ENCODE peak calls at places on chromosomes 3 and 15, in four cellular contexts. One of them, this sample, is unnamed.

GRCh38 chr3:156171517-156172267 is 51.3 kb downstream of the KCNAB1 start:
- DNase-seq in BJ: no peak
- DNase-seq in tibial artery: no peak
- DNase-seq in CD4-positive, alpha-beta memory T cell: no peak
- DNase-seq in this sample: no peak

GRCh38 chr15:50265620-50266019 is at the start of gene HDC:
- DNase-seq in BJ: no peak
- DNase-seq in tibial artery: no peak
- DNase-seq in CD4-positive, alpha-beta memory T cell: no peak
- DNase-seq in this sample: no peak

GRCh38 chr15:69491051-69491505 is 38.5 kb downstream of the RPLP1 start:
- DNase-seq in BJ: no peak
- DNase-seq in tibial artery: peak
- DNase-seq in CD4-positive, alpha-beta memory T cell: no peak
- DNase-seq in this sample: no peak

GRCh38 chr3:39707314-39707909 is 102.0 kb upstream of the MYRIP start:
- DNase-seq in BJ: no peak
- DNase-seq in tibial artery: no peak
- DNase-seq in CD4-positive, alpha-beta memory T cell: peak
- DNase-seq in this sample: peak

GRCh38 chr15:77645602-77646001 is 12.9 kb upstream of the LINGO1 start:
- DNase-seq in BJ: no peak
- DNase-seq in tibial artery: no peak
- DNase-seq in CD4-positive, alpha-beta memory T cell: no peak
- DNase-seq in this sample: no peak

GRCh38 chr3:167729591-167729990 is 5.1 kb downstream of the PDCD10 start:
- DNase-seq in BJ: no peak
- DNase-seq in tibial artery: no peak
- DNase-seq in CD4-positive, alpha-beta memory T cell: no peak
- DNase-seq in this sample: no peak

GRCh38 chr15:41934843-41935242 is 37.5 kb downstream of the EHD4 start:
- DNase-seq in BJ: no peak
- DNase-seq in tibial artery: no peak
- DNase-seq in CD4-positive, alpha-beta memory T cell: peak
- DNase-seq in this sample: no peak

GRCh38 chr3:76463501-76463900 is 576.4 kb upstream of the ROBO2 start:
- DNase-seq in BJ: no peak
- DNase-seq in tibial artery: no peak
- DNase-seq in CD4-positive, alpha-beta memory T cell: no peak
- DNase-seq in this sample: no peak

GRCh38 chr3:53077476-53078220 is 31.8 kb upstream of the SFMBT1 start:
- DNase-seq in BJ: no peak
- DNase-seq in tibial artery: no peak
- DNase-seq in CD4-positive, alpha-beta memory T cell: no peak
- DNase-seq in this sample: no peak

GRCh38 chr3:12798559-12799179 is 2.2 kb downstream of the CAND2 start:
- DNase-seq in BJ: no peak
- DNase-seq in tibial artery: no peak
- DNase-seq in CD4-positive, alpha-beta memory T cell: no peak
- DNase-seq in this sample: no peak

GRCh38 chr15:37891754-37892368 is 42.6 kb upstream of the TMCO5A start:
- DNase-seq in BJ: no peak
- DNase-seq in tibial artery: no peak
- DNase-seq in CD4-positive, alpha-beta memory T cell: no peak
- DNase-seq in this sample: peak

GRCh38 chr3:123755085-123755484 is 129.0 kb downstream of the MYLK start:
- DNase-seq in BJ: no peak
- DNase-seq in tibial artery: no peak
- DNase-seq in CD4-positive, alpha-beta memory T cell: no peak
- DNase-seq in this sample: no peak

GRCh38 chr15:85318048-85318731 is 62.2 kb upstream of the AKAP13 start:
- DNase-seq in BJ: peak
- DNase-seq in tibial artery: no peak
- DNase-seq in CD4-positive, alpha-beta memory T cell: peak
- DNase-seq in this sample: peak

GRCh38 chr3:30516238-30516637 is 90.2 kb upstream of the TGFBR2 start:
- DNase-seq in BJ: no peak
- DNase-seq in tibial artery: no peak
- DNase-seq in CD4-positive, alpha-beta memory T cell: no peak
- DNase-seq in this sample: no peak

GRCh38 chr15:59185725-59186124 is 20.9 kb upstream of the LDHAL6B start:
- DNase-seq in BJ: no peak
- DNase-seq in tibial artery: no peak
- DNase-seq in CD4-positive, alpha-beta memory T cell: no peak
- DNase-seq in this sample: no peak

GRCh38 chr3:195156286-195156890 is 114.6 kb downstream of the XXYLT1 start:
- DNase-seq in BJ: no peak
- DNase-seq in tibial artery: no peak
- DNase-seq in CD4-positive, alpha-beta memory T cell: no peak
- DNase-seq in this sample: no peak

GRCh38 chr15:81257435-81257834 is 60.8 kb downstream of the IL16 start:
- DNase-seq in BJ: no peak
- DNase-seq in tibial artery: no peak
- DNase-seq in CD4-positive, alpha-beta memory T cell: no peak
- DNase-seq in this sample: no peak

GRCh38 chr3:69161587-69162196 is 39.3 kb upstream of the LMOD3 start:
- DNase-seq in BJ: no peak
- DNase-seq in tibial artery: no peak
- DNase-seq in CD4-positive, alpha-beta memory T cell: peak
- DNase-seq in this sample: peak

GRCh38 chr15:39127925-39128617 is 452.8 kb upstream of the THBS1 start:
- DNase-seq in BJ: no peak
- DNase-seq in tibial artery: no peak
- DNase-seq in CD4-positive, alpha-beta memory T cell: no peak
- DNase-seq in this sample: peak

GRCh38 chr15:101198820-101199219 is 53.0 kb downstream of the CHSY1 start:
- DNase-seq in BJ: no peak
- DNase-seq in tibial artery: no peak
- DNase-seq in CD4-positive, alpha-beta memory T cell: no peak
- DNase-seq in this sample: no peak

GRCh38 chr3:31053299-31053698 is 158.8 kb upstream of the GADL1 start:
- DNase-seq in BJ: no peak
- DNase-seq in tibial artery: no peak
- DNase-seq in CD4-positive, alpha-beta memory T cell: no peak
- DNase-seq in this sample: no peak

GRCh38 chr3:70981252-70981933 is 602.1 kb downstream of the FOXP1 start:
- DNase-seq in BJ: no peak
- DNase-seq in tibial artery: no peak
- DNase-seq in CD4-positive, alpha-beta memory T cell: no peak
- DNase-seq in this sample: no peak

GRCh38 chr3:70982274-70982673 is 601.3 kb downstream of the FOXP1 start:
- DNase-seq in BJ: peak
- DNase-seq in tibial artery: no peak
- DNase-seq in CD4-positive, alpha-beta memory T cell: no peak
- DNase-seq in this sample: no peak

GRCh38 chr3:70984756-70985155 is 598.8 kb downstream of the FOXP1 start:
- DNase-seq in BJ: no peak
- DNase-seq in tibial artery: no peak
- DNase-seq in CD4-positive, alpha-beta memory T cell: no peak
- DNase-seq in this sample: no peak

GRCh38 chr3:70980646-70981031 is 602.9 kb downstream of the FOXP1 start:
- DNase-seq in BJ: no peak
- DNase-seq in tibial artery: no peak
- DNase-seq in CD4-positive, alpha-beta memory T cell: peak
- DNase-seq in this sample: no peak

DNA sequence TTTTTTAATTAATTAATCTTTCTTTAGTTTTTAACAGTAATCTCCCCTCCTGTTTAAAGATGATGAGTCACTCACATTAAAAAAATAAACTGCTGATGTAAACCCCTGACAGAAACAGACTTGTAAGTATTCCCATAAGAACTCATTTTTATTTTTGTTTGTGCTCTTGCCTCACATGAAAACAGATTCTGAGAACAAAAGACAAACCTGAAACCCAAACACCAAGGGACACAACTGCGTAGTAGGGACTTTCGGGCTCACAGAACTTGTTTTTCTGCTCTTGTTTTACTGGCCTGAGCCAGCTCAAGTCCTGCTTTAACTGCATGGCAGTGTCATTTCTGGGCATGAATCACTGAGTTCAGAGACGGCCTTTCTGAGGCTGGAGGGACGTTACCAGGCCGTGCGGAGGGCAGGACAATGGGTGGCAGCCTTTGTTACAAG is 600.8 kb downstream of the FOXP1 start:
- DNase-seq in BJ: peak
- DNase-seq in tibial artery: peak
- DNase-seq in CD4-positive, alpha-beta memory T cell: no peak
- DNase-seq in this sample: peak
- H3K4me3 ChIP-seq in BJ: no peak
- H3K4me3 ChIP-seq in tibial artery: peak
- H3K4me3 ChIP-seq in CD4-positive, alpha-beta memory T cell: no peak
- H3K4me3 ChIP-seq in this sample: no peak

DNA sequence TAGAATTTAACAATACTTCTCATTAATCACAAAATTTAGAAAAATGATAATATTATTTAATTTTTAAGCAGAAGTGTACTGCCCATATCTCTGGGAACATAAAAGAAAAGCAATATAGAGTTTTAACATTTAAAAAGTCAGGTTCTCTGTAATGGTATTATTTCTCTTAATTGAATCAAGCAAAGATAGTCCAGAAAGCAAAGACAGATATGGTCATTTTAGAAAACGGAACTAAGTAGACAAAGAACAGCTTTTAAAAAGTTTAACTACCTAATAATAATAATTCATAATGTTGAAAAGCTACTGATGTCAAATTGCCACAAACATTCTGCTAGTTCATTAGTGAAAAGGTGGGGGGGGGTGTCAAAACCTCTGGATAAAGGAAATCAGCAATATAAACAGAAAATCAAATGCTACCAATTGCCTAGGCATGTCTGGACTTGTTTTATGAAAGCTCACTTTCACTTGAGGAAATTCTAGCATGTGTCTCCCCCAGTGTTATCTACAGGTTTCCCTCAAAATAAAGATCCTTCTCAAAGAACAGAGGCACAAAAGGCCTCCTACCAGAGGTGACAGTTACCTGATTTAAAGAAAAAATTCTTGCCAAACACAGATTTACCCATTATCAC is 1.7 kb downstream of the ZMAT3 start:
- DNase-seq in BJ: no peak
- DNase-seq in tibial artery: no peak
- DNase-seq in CD4-positive, alpha-beta memory T cell: no peak
- DNase-seq in this sample: no peak
- H3K4me3 ChIP-seq in BJ: peak
- H3K4me3 ChIP-seq in tibial artery: peak
- H3K4me3 ChIP-seq in CD4-positive, alpha-beta memory T cell: no peak
- H3K4me3 ChIP-seq in this sample: no peak

GRCh38 chr3:186772886-186773417 is 10.4 kb upstream of the EIF4A2 start:
- DNase-seq in BJ: no peak
- DNase-seq in tibial artery: peak
- DNase-seq in CD4-positive, alpha-beta memory T cell: peak
- DNase-seq in this sample: no peak
- H3K4me3 ChIP-seq in BJ: peak
- H3K4me3 ChIP-seq in tibial artery: peak
- H3K4me3 ChIP-seq in CD4-positive, alpha-beta memory T cell: peak
- H3K4me3 ChIP-seq in this sample: no peak

GRCh38 chr15:65579762-65580161 is 31.2 kb downstream of the INTS14 start:
- DNase-seq in BJ: no peak
- DNase-seq in tibial artery: no peak
- DNase-seq in CD4-positive, alpha-beta memory T cell: no peak
- DNase-seq in this sample: no peak

GRCh38 chr15:65587094-65587493 is 23.8 kb downstream of the INTS14 start:
- DNase-seq in BJ: no peak
- DNase-seq in tibial artery: no peak
- DNase-seq in CD4-positive, alpha-beta memory T cell: no peak
- DNase-seq in this sample: no peak

GRCh38 chr15:65584241-65584640 is 26.7 kb downstream of the INTS14 start:
- DNase-seq in BJ: no peak
- DNase-seq in tibial artery: no peak
- DNase-seq in CD4-positive, alpha-beta memory T cell: no peak
- DNase-seq in this sample: no peak

GRCh38 chr15:65580287-65580686 is 30.6 kb downstream of the INTS14 start:
- DNase-seq in BJ: peak
- DNase-seq in tibial artery: no peak
- DNase-seq in CD4-positive, alpha-beta memory T cell: no peak
- DNase-seq in this sample: no peak

GRCh38 chr15:65583701-65584100 is 27.2 kb downstream of the INTS14 start:
- DNase-seq in BJ: no peak
- DNase-seq in tibial artery: no peak
- DNase-seq in CD4-positive, alpha-beta memory T cell: peak
- DNase-seq in this sample: no peak
- H3K4me3 ChIP-seq in BJ: no peak
- H3K4me3 ChIP-seq in tibial artery: no peak
- H3K4me3 ChIP-seq in CD4-positive, alpha-beta memory T cell: no peak
- H3K4me3 ChIP-seq in this sample: no peak

GRCh38 chr3:48686538-48687219 is 964 bp upstream of the NCKIPSD start:
- DNase-seq in BJ: no peak
- DNase-seq in tibial artery: no peak
- DNase-seq in CD4-positive, alpha-beta memory T cell: no peak
- DNase-seq in this sample: no peak
- H3K4me3 ChIP-seq in BJ: no peak
- H3K4me3 ChIP-seq in tibial artery: peak
- H3K4me3 ChIP-seq in CD4-positive, alpha-beta memory T cell: peak
- H3K4me3 ChIP-seq in this sample: no peak

GRCh38 chr3:184603156-184604030 is 41.8 kb downstream of the EPHB3 start:
- DNase-seq in BJ: no peak
- DNase-seq in tibial artery: no peak
- DNase-seq in CD4-positive, alpha-beta memory T cell: no peak
- DNase-seq in this sample: no peak
- H3K4me3 ChIP-seq in BJ: no peak
- H3K4me3 ChIP-seq in tibial artery: peak
- H3K4me3 ChIP-seq in CD4-positive, alpha-beta memory T cell: no peak
- H3K4me3 ChIP-seq in this sample: no peak

DNA sequence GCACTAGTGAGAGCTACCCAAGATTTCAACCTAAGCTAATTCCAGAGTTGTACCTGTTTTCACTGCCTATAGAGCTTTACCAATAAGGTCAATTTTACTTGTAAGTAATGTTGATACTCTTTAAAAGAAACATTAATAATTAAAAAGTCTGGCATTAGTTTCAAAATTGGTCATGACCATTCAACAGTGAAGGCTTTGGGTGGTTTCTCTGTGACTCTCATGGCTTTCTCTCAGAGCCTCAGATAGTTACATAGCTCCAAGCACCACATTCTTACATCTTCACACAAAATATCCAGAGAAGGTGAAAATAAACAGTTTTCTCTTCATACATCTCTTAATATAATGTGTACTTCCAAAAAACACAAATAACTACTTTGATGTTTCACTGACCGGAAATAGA is 61.5 kb upstream of the TCF12 start:
- DNase-seq in BJ: no peak
- DNase-seq in tibial artery: no peak
- DNase-seq in CD4-positive, alpha-beta memory T cell: no peak
- DNase-seq in this sample: no peak
- H3K4me3 ChIP-seq in BJ: no peak
- H3K4me3 ChIP-seq in tibial artery: no peak
- H3K4me3 ChIP-seq in CD4-positive, alpha-beta memory T cell: no peak
- H3K4me3 ChIP-seq in this sample: no peak